ENCODE peak calls at places on chromosome 21, in seven cellular contexts. One of them, this sample, is unnamed.

GRCh38 chr21:28339403-28339802 is 653.3 kb downstream of the LTN1 start:
- DNase-seq in amygdala: no peak
- DNase-seq in NCI-H1092: no peak
- DNase-seq in cerebellar cortex: no peak
- DNase-seq in stimulated activated CD4-positive, alpha-beta T cell treated with anti-CD3 and anti-CD28 coated beads, Interleukin-15, amount 100 ng/mL, for 1 hour: no peak
- DNase-seq in activated T-helper 1 cell treated with Interleukin-2 at 50 U/mL for 16 hours: no peak
- DNase-seq in AG09319: no peak
- DNase-seq in this sample: no peak

GRCh38 chr21:35257413-35257812 is 208.3 kb upstream of the RUNX1 start:
- DNase-seq in stimulated activated CD4-positive, alpha-beta T cell treated with anti-CD3 and anti-CD28 coated beads, Interleukin-15, amount 100 ng/mL, for 1 hour: no peak
- DNase-seq in AG09319: peak; percentile 71
- DNase-seq in activated T-helper 1 cell treated with Interleukin-2 at 50 U/mL for 16 hours: no peak
- DNase-seq in NCI-H1092: peak; percentile 27
- DNase-seq in amygdala: peak; percentile 2
- DNase-seq in cerebellar cortex: no peak
- DNase-seq in this sample: peak; percentile 51

GRCh38 chr21:42931560-42932235 is 6.3 kb upstream of the ERVH48-1 start:
- DNase-seq in AG09319: no peak
- DNase-seq in cerebellar cortex: no peak
- DNase-seq in activated T-helper 1 cell treated with Interleukin-2 at 50 U/mL for 16 hours: no peak
- DNase-seq in amygdala: no peak
- DNase-seq in NCI-H1092: no peak
- DNase-seq in stimulated activated CD4-positive, alpha-beta T cell treated with anti-CD3 and anti-CD28 coated beads, Interleukin-15, amount 100 ng/mL, for 1 hour: no peak
- DNase-seq in this sample: no peak

GRCh38 chr21:38798481-38798882 is 7.2 kb upstream of the ETS2 start:
- DNase-seq in NCI-H1092: no peak
- DNase-seq in amygdala: no peak
- DNase-seq in AG09319: no peak
- DNase-seq in cerebellar cortex: no peak
- DNase-seq in activated T-helper 1 cell treated with Interleukin-2 at 50 U/mL for 16 hours: no peak
- DNase-seq in stimulated activated CD4-positive, alpha-beta T cell treated with anti-CD3 and anti-CD28 coated beads, Interleukin-15, amount 100 ng/mL, for 1 hour: no peak
- DNase-seq in this sample: no peak

GRCh38 chr21:33270986-33271385 is 4.8 kb downstream of the IL10RB start:
- DNase-seq in stimulated activated CD4-positive, alpha-beta T cell treated with anti-CD3 and anti-CD28 coated beads, Interleukin-15, amount 100 ng/mL, for 1 hour: no peak
- DNase-seq in amygdala: no peak
- DNase-seq in NCI-H1092: no peak
- DNase-seq in activated T-helper 1 cell treated with Interleukin-2 at 50 U/mL for 16 hours: no peak
- DNase-seq in AG09319: no peak
- DNase-seq in cerebellar cortex: no peak
- DNase-seq in this sample: no peak

GRCh38 chr21:45461369-45461750 is 56.4 kb downstream of the COL18A1 start:
- DNase-seq in stimulated activated CD4-positive, alpha-beta T cell treated with anti-CD3 and anti-CD28 coated beads, Interleukin-15, amount 100 ng/mL, for 1 hour: no peak
- DNase-seq in cerebellar cortex: no peak
- DNase-seq in activated T-helper 1 cell treated with Interleukin-2 at 50 U/mL for 16 hours: no peak
- DNase-seq in NCI-H1092: no peak
- DNase-seq in AG09319: no peak
- DNase-seq in amygdala: no peak
- DNase-seq in this sample: no peak

GRCh38 chr21:35987475-35987874 is 72.9 kb downstream of the SETD4 start:
- DNase-seq in AG09319: no peak
- DNase-seq in activated T-helper 1 cell treated with Interleukin-2 at 50 U/mL for 16 hours: no peak
- DNase-seq in NCI-H1092: no peak
- DNase-seq in cerebellar cortex: no peak
- DNase-seq in amygdala: no peak
- DNase-seq in stimulated activated CD4-positive, alpha-beta T cell treated with anti-CD3 and anti-CD28 coated beads, Interleukin-15, amount 100 ng/mL, for 1 hour: no peak
- DNase-seq in this sample: no peak

GRCh38 chr21:42569732-42570301 is 56.2 kb downstream of the SLC37A1 start:
- DNase-seq in stimulated activated CD4-positive, alpha-beta T cell treated with anti-CD3 and anti-CD28 coated beads, Interleukin-15, amount 100 ng/mL, for 1 hour: no peak
- DNase-seq in cerebellar cortex: no peak
- DNase-seq in NCI-H1092: no peak
- DNase-seq in AG09319: no peak
- DNase-seq in activated T-helper 1 cell treated with Interleukin-2 at 50 U/mL for 16 hours: no peak
- DNase-seq in amygdala: no peak
- DNase-seq in this sample: no peak

GRCh38 chr21:45280178-45280821 is 7.4 kb downstream of the POFUT2 start:
- DNase-seq in cerebellar cortex: no peak
- DNase-seq in AG09319: no peak
- DNase-seq in NCI-H1092: no peak
- DNase-seq in activated T-helper 1 cell treated with Interleukin-2 at 50 U/mL for 16 hours: no peak
- DNase-seq in amygdala: no peak
- DNase-seq in stimulated activated CD4-positive, alpha-beta T cell treated with anti-CD3 and anti-CD28 coated beads, Interleukin-15, amount 100 ng/mL, for 1 hour: no peak
- DNase-seq in this sample: no peak

GRCh38 chr21:34201001-34201400 is 127.6 kb downstream of the MRPS6 start:
- DNase-seq in cerebellar cortex: no peak
- DNase-seq in activated T-helper 1 cell treated with Interleukin-2 at 50 U/mL for 16 hours: no peak
- DNase-seq in AG09319: no peak
- DNase-seq in stimulated activated CD4-positive, alpha-beta T cell treated with anti-CD3 and anti-CD28 coated beads, Interleukin-15, amount 100 ng/mL, for 1 hour: no peak
- DNase-seq in NCI-H1092: no peak
- DNase-seq in amygdala: no peak
- DNase-seq in this sample: no peak

GRCh38 chr21:38982096-38982495 is 176.4 kb downstream of the ETS2 start:
- DNase-seq in amygdala: no peak
- DNase-seq in cerebellar cortex: no peak
- DNase-seq in AG09319: no peak
- DNase-seq in NCI-H1092: no peak
- DNase-seq in activated T-helper 1 cell treated with Interleukin-2 at 50 U/mL for 16 hours: no peak
- DNase-seq in stimulated activated CD4-positive, alpha-beta T cell treated with anti-CD3 and anti-CD28 coated beads, Interleukin-15, amount 100 ng/mL, for 1 hour: no peak
- DNase-seq in this sample: no peak

GRCh38 chr21:17513214-17514123 is 626 bp downstream of the CXADR start:
- DNase-seq in AG09319: no peak
- DNase-seq in NCI-H1092: no peak
- DNase-seq in cerebellar cortex: peak; percentile 60
- DNase-seq in stimulated activated CD4-positive, alpha-beta T cell treated with anti-CD3 and anti-CD28 coated beads, Interleukin-15, amount 100 ng/mL, for 1 hour: peak; percentile 10
- DNase-seq in amygdala: peak; percentile 80
- DNase-seq in activated T-helper 1 cell treated with Interleukin-2 at 50 U/mL for 16 hours: peak; percentile 3
- DNase-seq in this sample: peak; percentile 76

GRCh38 chr21:31132574-31133242 is 94.4 kb upstream of the KRTAP19-8 start:
- DNase-seq in stimulated activated CD4-positive, alpha-beta T cell treated with anti-CD3 and anti-CD28 coated beads, Interleukin-15, amount 100 ng/mL, for 1 hour: no peak
- DNase-seq in NCI-H1092: no peak
- DNase-seq in cerebellar cortex: no peak
- DNase-seq in AG09319: no peak
- DNase-seq in amygdala: peak; percentile 23
- DNase-seq in activated T-helper 1 cell treated with Interleukin-2 at 50 U/mL for 16 hours: peak; percentile 46
- DNase-seq in this sample: peak; percentile 71

GRCh38 chr21:41854426-41854995 is 24.6 kb downstream of the PRDM15 start:
- DNase-seq in amygdala: no peak
- DNase-seq in NCI-H1092: no peak
- DNase-seq in AG09319: no peak
- DNase-seq in activated T-helper 1 cell treated with Interleukin-2 at 50 U/mL for 16 hours: no peak
- DNase-seq in stimulated activated CD4-positive, alpha-beta T cell treated with anti-CD3 and anti-CD28 coated beads, Interleukin-15, amount 100 ng/mL, for 1 hour: no peak
- DNase-seq in cerebellar cortex: no peak
- DNase-seq in this sample: no peak

GRCh38 chr21:43989401-43989800 is 22.7 kb upstream of the TRAPPC10 start:
- DNase-seq in AG09319: no peak
- DNase-seq in amygdala: no peak
- DNase-seq in cerebellar cortex: no peak
- DNase-seq in NCI-H1092: no peak
- DNase-seq in activated T-helper 1 cell treated with Interleukin-2 at 50 U/mL for 16 hours: no peak
- DNase-seq in stimulated activated CD4-positive, alpha-beta T cell treated with anti-CD3 and anti-CD28 coated beads, Interleukin-15, amount 100 ng/mL, for 1 hour: no peak
- DNase-seq in this sample: no peak

GRCh38 chr21:25813917-25814316 is 79.1 kb downstream of the GABPA start:
- DNase-seq in AG09319: no peak
- DNase-seq in activated T-helper 1 cell treated with Interleukin-2 at 50 U/mL for 16 hours: no peak
- DNase-seq in amygdala: no peak
- DNase-seq in cerebellar cortex: no peak
- DNase-seq in stimulated activated CD4-positive, alpha-beta T cell treated with anti-CD3 and anti-CD28 coated beads, Interleukin-15, amount 100 ng/mL, for 1 hour: no peak
- DNase-seq in NCI-H1092: no peak
- DNase-seq in this sample: no peak

GRCh38 chr21:26732442-26733221 is 112.6 kb downstream of the ADAMTS1 start:
- DNase-seq in cerebellar cortex: peak; percentile 34
- DNase-seq in activated T-helper 1 cell treated with Interleukin-2 at 50 U/mL for 16 hours: no peak
- DNase-seq in AG09319: no peak
- DNase-seq in stimulated activated CD4-positive, alpha-beta T cell treated with anti-CD3 and anti-CD28 coated beads, Interleukin-15, amount 100 ng/mL, for 1 hour: no peak
- DNase-seq in amygdala: peak; percentile 31
- DNase-seq in NCI-H1092: no peak
- DNase-seq in this sample: peak; percentile 59

GRCh38 chr21:34836933-34837505 is 168.2 kb downstream of the CLIC6 start:
- DNase-seq in NCI-H1092: no peak
- DNase-seq in AG09319: no peak
- DNase-seq in stimulated activated CD4-positive, alpha-beta T cell treated with anti-CD3 and anti-CD28 coated beads, Interleukin-15, amount 100 ng/mL, for 1 hour: no peak
- DNase-seq in cerebellar cortex: no peak
- DNase-seq in activated T-helper 1 cell treated with Interleukin-2 at 50 U/mL for 16 hours: no peak
- DNase-seq in amygdala: no peak
- DNase-seq in this sample: no peak

GRCh38 chr21:16388911-16389515 is 659.2 kb downstream of the USP25 start:
- DNase-seq in stimulated activated CD4-positive, alpha-beta T cell treated with anti-CD3 and anti-CD28 coated beads, Interleukin-15, amount 100 ng/mL, for 1 hour: no peak
- DNase-seq in cerebellar cortex: no peak
- DNase-seq in activated T-helper 1 cell treated with Interleukin-2 at 50 U/mL for 16 hours: no peak
- DNase-seq in AG09319: no peak
- DNase-seq in NCI-H1092: no peak
- DNase-seq in amygdala: no peak
- DNase-seq in this sample: no peak

GRCh38 chr21:32173106-32173755 is 105.6 kb downstream of the MIS18A start:
- DNase-seq in cerebellar cortex: no peak
- DNase-seq in AG09319: no peak
- DNase-seq in amygdala: no peak
- DNase-seq in activated T-helper 1 cell treated with Interleukin-2 at 50 U/mL for 16 hours: no peak
- DNase-seq in stimulated activated CD4-positive, alpha-beta T cell treated with anti-CD3 and anti-CD28 coated beads, Interleukin-15, amount 100 ng/mL, for 1 hour: no peak
- DNase-seq in NCI-H1092: no peak
- DNase-seq in this sample: no peak

GRCh38 chr21:46122241-46122671 is 24.3 kb downstream of the COL6A2 start:
- DNase-seq in stimulated activated CD4-positive, alpha-beta T cell treated with anti-CD3 and anti-CD28 coated beads, Interleukin-15, amount 100 ng/mL, for 1 hour: no peak
- DNase-seq in cerebellar cortex: no peak
- DNase-seq in amygdala: no peak
- DNase-seq in NCI-H1092: no peak
- DNase-seq in activated T-helper 1 cell treated with Interleukin-2 at 50 U/mL for 16 hours: no peak
- DNase-seq in AG09319: no peak
- DNase-seq in this sample: no peak